ENCODE peak calls at places on chromosomes 6 and 20, in seven cellular contexts. C is A549; M is heart right ventricle; U is cardiac muscle cell; Y is CD4-positive, alpha-beta memory T cell; N is choroid plexus epithelial cell; T is body of pancreas. S is an unnamed sample.
A peak's percentile ranks its signal among the peaks of the same experiment; 100 is the strongest.

GRCh38 chr6:150992279-150992678 is 126.8 kb downstream of the MTHFD1L start:
- DNase-seq in Y (no peak), M (no peak), T (no peak), C (no peak), U (no peak), N (no peak), S (no peak)

GRCh38 chr6:168098431-168098861 is 19.4 kb upstream of the FRMD1 start:
- DNase-seq in U (no peak), M (no peak), C (no peak), Y (no peak), T (no peak), N (no peak), S (no peak)

GRCh38 chr6:93962566-93962965 is 543.2 kb upstream of the EPHA7 start:
- DNase-seq in N (no peak), C (no peak), M (no peak), U (no peak), T (no peak), Y (no peak), S (no peak)

GRCh38 chr6:27251672-27252251 is 4.3 kb downstream of the PRSS16 start:
- DNase-seq in T (peak; percentile 95), N (peak; percentile 79), U (peak; percentile 76), Y (peak; percentile 66), C (peak; percentile 92), M (no peak), S (no peak)

GRCh38 chr20:41664584-41664983 is 46.4 kb upstream of the CHD6 start:
- DNase-seq in U (peak; percentile 22), Y (no peak), T (no peak), M (no peak), N (peak; percentile 18), C (peak; percentile 59), S (no peak)

GRCh38 chr20:47318027-47318595 is 38.4 kb downstream of the ZMYND8 start:
- DNase-seq in M (peak; percentile 76), U (no peak), C (peak; percentile 82), N (peak; percentile 79), T (no peak), Y (no peak), S (no peak)

GRCh38 chr6:105882833-105883232 is 203.3 kb upstream of the PRDM1 start:
- DNase-seq in U (no peak), M (no peak), Y (no peak), N (no peak), T (no peak), C (no peak), S (no peak)

GRCh38 chr6:61711849-61712248 is 574.2 kb downstream of the KHDRBS2 start:
- DNase-seq in U (no peak), N (no peak), C (no peak), M (no peak), T (no peak), Y (no peak), S (no peak)

GRCh38 chr6:130575971-130576370 is 210.2 kb downstream of the TMEM200A start:
- DNase-seq in Y (peak; percentile 69), M (no peak), U (no peak), N (no peak), C (no peak), T (no peak), S (no peak)

GRCh38 chr6:56862415-56863175 is 92.3 kb upstream of the BEND6 start:
- DNase-seq in M (no peak), U (peak; percentile 21), Y (no peak), N (peak; percentile 47), T (no peak), C (no peak), S (no peak)

GRCh38 chr6:154995241-154996162 is at the start of gene TIAM2:
- DNase-seq in T (no peak), U (peak; percentile 29), M (peak; percentile 13), C (peak; percentile 13), Y (no peak), N (no peak), S (no peak)

DNA sequence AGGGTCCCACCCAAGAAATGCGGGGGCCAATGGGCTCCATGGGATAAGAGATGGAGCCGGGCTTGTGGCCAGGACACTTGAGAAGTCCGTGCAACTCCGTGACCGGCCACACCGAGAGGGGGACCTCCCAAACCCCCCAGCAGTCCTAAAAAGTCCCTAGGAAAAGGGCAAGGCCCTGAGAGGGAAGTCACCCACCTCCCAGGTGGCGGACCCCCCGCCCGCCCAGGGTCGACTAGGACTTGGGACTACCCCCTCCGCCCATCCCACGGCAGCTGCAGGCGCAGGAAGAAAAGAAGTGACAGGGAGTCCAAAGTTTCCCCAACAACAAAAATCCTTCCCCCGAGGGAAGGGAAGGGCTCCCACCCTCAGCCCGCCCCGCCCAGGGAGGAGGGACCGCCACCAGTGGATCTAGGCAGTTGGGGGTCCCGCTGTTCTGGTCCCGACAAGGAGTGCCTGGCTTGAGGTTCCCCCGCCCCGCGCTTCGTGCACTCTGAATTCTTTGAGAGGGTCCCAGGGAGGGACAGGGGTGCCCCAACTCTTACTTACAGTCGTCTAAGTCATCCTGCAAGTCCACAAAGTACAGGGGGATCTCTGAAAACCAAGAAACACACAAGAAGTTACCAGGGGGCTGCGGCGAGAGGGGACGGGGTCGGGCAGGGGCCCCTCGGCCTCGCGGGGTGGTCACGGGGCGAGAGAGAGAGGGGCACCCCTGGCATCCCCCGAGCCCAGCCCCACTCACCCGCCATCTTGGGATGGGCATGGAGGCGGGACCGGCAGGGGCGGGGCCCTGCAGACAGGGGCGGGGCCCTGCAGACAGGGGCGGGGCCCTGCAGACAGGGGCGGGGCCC is 611 bp upstream of the RAB22A start:
- DNase-seq in C (peak; percentile 53), U (peak; percentile 72), M (peak; percentile 55), N (peak; percentile 69), Y (peak; percentile 81), T (peak; percentile 67), S (peak; percentile 34)
- H3K4me3 ChIP-seq in C (peak overlapping the region; percentile 94), U (peak overlapping the region; percentile 99), M (peak overlapping the region; percentile 100), N (peak overlapping the region; percentile 86), Y (peak overlapping the region; percentile 57), T (peak overlapping the region; percentile 57), S (peak overlapping the region; percentile 60)

GRCh38 chr20:38804243-38804642 is 1.3 kb upstream of the PPP1R16B start:
- DNase-seq in U (no peak), Y (no peak), N (no peak), M (no peak), T (no peak), C (no peak), S (no peak)
- H3K4me3 ChIP-seq in U (no peak overlapping the region), Y (peak overlapping the region; percentile 17), N (no peak overlapping the region), M (no peak overlapping the region), T (no peak overlapping the region), C (no peak overlapping the region), S (no peak overlapping the region)

DNA sequence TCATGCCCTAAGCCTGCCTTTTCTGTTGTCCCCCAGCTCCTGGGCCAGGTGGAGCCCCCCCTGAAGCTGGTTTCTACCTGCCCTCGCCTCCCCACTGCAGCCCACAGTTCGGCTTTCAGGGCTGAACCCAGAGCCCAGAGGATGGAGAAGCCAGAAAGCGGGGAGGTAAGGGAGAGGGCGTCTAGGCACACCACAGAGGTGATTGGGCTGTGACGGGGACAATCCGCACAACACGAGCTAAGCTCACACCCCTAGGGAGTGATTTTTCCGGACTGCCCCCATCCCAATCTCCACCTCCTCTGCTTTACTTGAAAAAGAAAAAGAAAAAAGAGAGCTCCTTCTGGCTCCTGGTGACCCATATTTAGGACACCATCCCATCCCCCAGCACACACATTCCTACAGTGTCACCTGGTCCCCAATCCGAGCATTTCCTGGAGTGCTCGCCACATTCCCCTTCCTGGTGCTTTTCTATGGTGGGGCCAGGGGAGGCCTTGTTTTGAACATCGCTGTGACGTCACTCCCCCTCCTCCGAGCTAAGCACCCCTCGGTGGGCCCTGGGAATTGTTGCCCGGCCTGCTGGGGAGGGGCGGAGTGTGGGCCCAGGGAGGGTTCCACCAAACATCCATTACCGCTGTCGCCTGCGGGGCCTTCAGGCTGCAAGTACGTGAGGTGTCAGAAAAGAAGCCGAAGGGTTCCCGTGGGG is 3.0 kb upstream of the FOXC1 start:
- DNase-seq in M (no peak), U (no peak), Y (no peak), N (no peak), T (no peak), C (no peak), S (no peak)
- H3K4me3 ChIP-seq in M (peak overlapping the region; percentile 12), U (no peak overlapping the region), Y (no peak overlapping the region), N (no peak overlapping the region), T (no peak overlapping the region), C (no peak overlapping the region), S (no peak overlapping the region)

GRCh38 chr6:45477278-45477677 is 99.5 kb upstream of the SUPT3H start:
- DNase-seq in U (no peak), C (no peak), T (no peak), N (no peak), M (no peak), Y (no peak), S (no peak)
- H3K4me3 ChIP-seq in U (no peak overlapping the region), C (no peak overlapping the region), T (no peak overlapping the region), N (no peak overlapping the region), M (no peak overlapping the region), Y (no peak overlapping the region), S (no peak overlapping the region)

DNA sequence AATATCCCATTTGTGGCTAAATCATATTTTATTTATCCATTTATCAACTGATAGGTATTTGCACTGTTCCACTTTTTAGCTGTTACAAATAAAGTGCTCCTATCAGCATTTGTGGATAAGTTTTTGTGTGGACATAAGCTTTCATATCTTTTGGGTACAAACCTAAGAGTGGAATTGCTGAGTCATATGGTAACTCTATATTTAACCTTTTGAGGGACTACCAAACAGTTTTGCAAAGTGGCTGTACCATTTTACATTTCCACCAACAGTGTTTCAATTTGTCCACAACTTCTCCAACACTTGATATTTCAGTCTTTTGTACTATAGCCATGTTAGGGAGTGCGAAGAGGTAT is 23.6 kb upstream of the ECHDC1 start:
- DNase-seq in U (peak; percentile 26), T (no peak), M (no peak), C (peak; percentile 4), Y (no peak), N (peak; percentile 15), S (no peak)
- H3K4me3 ChIP-seq in U (no peak overlapping the region), T (no peak overlapping the region), M (no peak overlapping the region), C (no peak overlapping the region), Y (no peak overlapping the region), N (no peak overlapping the region), S (no peak overlapping the region)

GRCh38 chr6:4059115-4059777 is 19.7 kb downstream of the FAM217A start:
- DNase-seq in N (peak; percentile 94), C (peak; percentile 71), M (no peak), Y (no peak), U (peak; percentile 75), T (no peak), S (no peak)
- H3K4me3 ChIP-seq in N (no peak overlapping the region), C (no peak overlapping the region), M (no peak overlapping the region), Y (no peak overlapping the region), U (no peak overlapping the region), T (no peak overlapping the region), S (no peak overlapping the region)

GRCh38 chr20:63284083-63284440 is 8.9 kb upstream of the COL20A1 start:
- DNase-seq in M (no peak), N (no peak), T (no peak), Y (peak; percentile 33), C (no peak), U (no peak), S (no peak)
- H3K4me3 ChIP-seq in M (no peak overlapping the region), N (no peak overlapping the region), T (no peak overlapping the region), Y (peak overlapping the region; percentile 18), C (no peak overlapping the region), U (no peak overlapping the region), S (no peak overlapping the region)